ENCODE peak calls at places on chromosomes 2 and 18, in ten cellular contexts. O is lower leg skin, B is IMR-90, S is A549, X is K562, G is H54, A is prostate gland, E is tibial nerve, R is esophagus squamous epithelium, Y is testis. K is an unnamed sample.

GRCh38 chr18:46324556-46324955 is 220.4 kb downstream of the HAUS1 start:
- DNase-seq in O (no peak), B (peak; percentile 62), S (peak; percentile 49), X (peak; percentile 26), G (peak; percentile 78), A (no peak), E (no peak), R (no peak), Y (no peak), K (no peak)

GRCh38 chr2:173214213-173214612 is 138.6 kb downstream of the MAP3K20 start:
- DNase-seq in O (peak; percentile 65), B (no peak), S (no peak), X (no peak), G (no peak), A (peak; percentile 68), E (no peak), R (no peak), Y (no peak), K (no peak)

GRCh38 chr2:239216614-239217273 is 184.1 kb downstream of the HDAC4 start:
- DNase-seq in O (no peak), B (no peak), S (no peak), X (no peak), G (no peak), A (no peak), E (no peak), R (no peak), Y (no peak), K (no peak)

GRCh38 chr2:12721571-12722444 is 5.1 kb downstream of the TRIB2 start:
- DNase-seq in O (no peak), B (peak; percentile 57), S (no peak), X (no peak), G (no peak), A (no peak), E (no peak), R (no peak), Y (peak; percentile 69), K (no peak)

GRCh38 chr2:215658635-215659305 is 222.9 kb upstream of the FN1 start:
- DNase-seq in O (no peak), B (no peak), S (no peak), X (no peak), G (no peak), A (no peak), E (no peak), R (no peak), Y (no peak), K (no peak)

GRCh38 chr2:58539973-58540372 is 298.8 kb upstream of the FANCL start:
- DNase-seq in O (no peak), B (no peak), S (peak; percentile 51), X (no peak), G (no peak), A (no peak), E (no peak), R (no peak), Y (no peak), K (no peak)

GRCh38 chr2:122627388-122627787 is 871.9 kb downstream of the TSN start:
- DNase-seq in O (no peak), B (no peak), S (no peak), X (no peak), G (no peak), A (no peak), E (no peak), R (no peak), Y (no peak), K (no peak)

GRCh38 chr2:197480165-197481036 is 19.2 kb downstream of the HSPD1 start:
- DNase-seq in O (no peak), B (no peak), S (no peak), X (no peak), G (no peak), A (no peak), E (no peak), R (no peak), Y (no peak), K (no peak)

GRCh38 chr2:231356474-231356849 is 39.0 kb upstream of the B3GNT7 start:
- DNase-seq in O (no peak), B (peak; percentile 31), S (no peak), X (no peak), G (no peak), A (no peak), E (no peak), R (no peak), Y (no peak), K (no peak)

GRCh38 chr2:88500691-88501090 is 48.2 kb upstream of the FOXI3 start:
- DNase-seq in O (no peak), B (no peak), S (peak; percentile 22), X (no peak), G (no peak), A (no peak), E (no peak), R (no peak), Y (no peak), K (no peak)

GRCh38 chr2:38131665-38132064 is 55.7 kb upstream of the CYP1B1 start:
- DNase-seq in O (no peak), B (no peak), S (no peak), X (no peak), G (no peak), A (no peak), E (no peak), R (no peak), Y (no peak), K (no peak)

DNA sequence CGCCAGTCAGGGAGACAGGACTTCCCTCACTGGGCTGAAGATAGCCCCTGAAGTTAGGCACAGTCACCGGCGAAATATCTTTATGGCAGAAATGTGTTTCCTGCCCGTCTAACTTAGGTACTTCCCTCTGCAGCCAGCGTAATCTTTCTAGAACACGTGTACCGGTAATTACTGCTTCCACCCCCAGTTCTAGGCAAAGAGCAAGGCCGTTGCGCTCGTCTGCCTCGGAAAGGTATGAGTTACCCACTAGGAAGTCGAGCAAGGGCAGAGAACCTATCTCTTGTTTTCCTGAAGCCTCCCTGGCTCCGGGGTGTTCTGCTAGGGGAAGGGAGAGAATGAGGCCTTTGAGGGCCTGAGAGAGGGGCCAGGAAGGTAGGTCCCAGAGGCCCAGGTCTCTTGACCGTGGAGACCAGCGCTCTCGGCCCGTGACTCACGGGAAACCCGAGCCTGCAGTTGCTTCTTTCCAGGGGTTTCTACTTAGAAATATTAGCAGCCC is 70.0 kb downstream of the TWSG1 start:
- DNase-seq in O (no peak), B (no peak), S (no peak), X (peak; percentile 76), G (no peak), A (no peak), E (no peak), R (no peak), Y (no peak), K (peak; percentile 70)
- TF ChIP-seq POLR2A in O (no peak), B (no peak), S (no peak), X (peak; percentile 79), G (no peak), A (no peak), E (no peak), R (no peak), Y (no peak), K (no peak)

GRCh38 chr2:217694296-217694695 is 308.5 kb downstream of the TNS1 start:
- DNase-seq in O (no peak), B (peak; percentile 32), S (no peak), X (no peak), G (no peak), A (no peak), E (no peak), R (no peak), Y (no peak), K (no peak)

GRCh38 chr2:217691920-217692666 is 310.7 kb downstream of the TNS1 start:
- DNase-seq in O (peak; percentile 76), B (peak; percentile 46), S (no peak), X (no peak), G (no peak), A (no peak), E (no peak), R (no peak), Y (peak; percentile 56), K (no peak)

GRCh38 chr2:217695033-217695520 is 307.7 kb downstream of the TNS1 start:
- DNase-seq in O (peak; percentile 79), B (peak; percentile 97), S (no peak), X (no peak), G (no peak), A (no peak), E (no peak), R (no peak), Y (no peak), K (no peak)

GRCh38 chr2:217691516-217691915 is 311.3 kb downstream of the TNS1 start:
- DNase-seq in O (no peak), B (no peak), S (no peak), X (no peak), G (no peak), A (no peak), E (no peak), R (no peak), Y (no peak), K (no peak)

DNA sequence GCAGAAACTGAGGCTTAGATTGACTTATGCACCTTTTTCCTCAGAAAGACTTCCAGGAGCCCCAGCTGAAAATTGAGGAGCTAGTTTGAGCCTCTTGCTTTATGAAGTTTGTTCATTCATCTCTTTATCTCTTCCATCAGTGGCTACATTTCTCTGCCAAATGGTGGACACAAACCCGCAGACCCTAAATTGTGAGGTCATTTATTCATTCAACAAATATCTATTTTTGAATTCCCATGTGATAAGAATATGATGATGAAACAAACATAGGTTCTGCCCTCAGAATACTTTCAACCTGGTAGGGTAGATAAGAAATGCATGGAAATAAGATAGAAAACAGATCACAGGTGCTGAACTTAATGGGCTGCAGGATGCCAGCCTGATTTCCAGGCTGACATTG is 309.4 kb downstream of the TNS1 start:
- DNase-seq in O (no peak), B (no peak), S (no peak), X (no peak), G (no peak), A (no peak), E (no peak), R (no peak), Y (no peak), K (no peak)
- TF ChIP-seq POLR2A in O (no peak), B (no peak), S (no peak), X (no peak), G (no peak), A (no peak), E (no peak), R (no peak), Y (no peak), K (no peak)

DNA sequence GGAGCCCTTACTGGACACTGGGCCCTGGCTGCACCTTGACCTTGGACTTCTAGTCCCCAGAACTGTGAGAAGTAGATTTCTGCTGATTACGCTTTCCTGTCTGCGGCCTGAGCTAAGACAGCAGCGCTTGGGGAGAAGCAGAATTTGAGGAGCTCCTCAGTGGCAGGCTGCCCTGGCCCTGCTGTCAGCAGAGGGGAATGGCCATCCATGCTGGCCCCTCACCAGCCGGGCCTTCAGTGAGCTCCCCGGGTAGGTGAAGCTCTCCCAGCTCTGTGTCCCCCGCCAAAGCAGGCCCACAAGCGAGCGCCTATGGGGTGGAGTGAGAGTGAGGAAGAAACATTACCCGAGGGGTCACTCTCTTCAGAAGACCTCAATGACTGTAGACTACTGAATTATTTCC is 51.6 kb downstream of the RRM2 start:
- DNase-seq in O (no peak), B (no peak), S (no peak), X (no peak), G (no peak), A (no peak), E (no peak), R (no peak), Y (no peak), K (no peak)
- TF ChIP-seq POLR2A in O (no peak), B (no peak), S (no peak), X (no peak), G (no peak), A (no peak), E (no peak), R (no peak), Y (no peak), K (no peak)

GRCh38 chr2:61193670-61194561 is 31.9 kb downstream of the C2orf74 start:
- DNase-seq in O (no peak), B (no peak), S (no peak), X (no peak), G (no peak), A (no peak), E (no peak), R (no peak), Y (no peak), K (no peak)

GRCh38 chr2:61196671-61197070 is 34.7 kb downstream of the C2orf74 start:
- DNase-seq in O (no peak), B (no peak), S (no peak), X (no peak), G (no peak), A (no peak), E (no peak), R (no peak), Y (no peak), K (no peak)
- TF ChIP-seq POLR2A in O (no peak), B (no peak), S (no peak), X (no peak), G (no peak), A (no peak), E (no peak), R (no peak), Y (no peak), K (no peak)